ENCODE peak calls at places on chromosome 9, in four cellular contexts. N is HepG2, S is K562, Y is T47D. B is an unnamed sample.

GRCh38 chr9:136787690-136788400 is 3.3 kb upstream of the TMEM141 start:
- DNase-seq in S (peak), N (peak), Y (peak), B (peak)

GRCh38 chr9:37538099-37538498 is 38.1 kb downstream of the FBXO10 start:
- DNase-seq in S (no peak), N (no peak), Y (no peak), B (no peak)

GRCh38 chr9:108812388-108812787 is 43.4 kb downstream of the ACTL7B start:
- DNase-seq in Y (no peak), S (no peak), N (no peak), B (no peak)

GRCh38 chr9:129414377-129415021 is 206.4 kb downstream of the C9orf50 start:
- DNase-seq in Y (peak), N (peak), S (peak), B (no peak)

GRCh38 chr9:92706218-92706940 is 36.4 kb upstream of the IPPK start:
- DNase-seq in N (peak), S (peak), Y (peak), B (no peak)

GRCh38 chr9:125325821-125326220 is 64.2 kb downstream of the GAPVD1 start:
- DNase-seq in N (no peak), Y (no peak), S (no peak), B (no peak)

GRCh38 chr9:92270511-92270910 is 23.0 kb downstream of the IARS1 start:
- DNase-seq in Y (no peak), S (no peak), N (no peak), B (no peak)

GRCh38 chr9:111959960-111960359 is 63.3 kb downstream of the UGCG start:
- DNase-seq in S (no peak), Y (no peak), N (no peak), B (no peak)

GRCh38 chr9:86639899-86640379 is 285.7 kb upstream of the TUT7 start:
- DNase-seq in Y (peak), N (no peak), S (no peak), B (no peak)

GRCh38 chr9:134593286-134593685 is 48.3 kb upstream of the COL5A1 start:
- DNase-seq in N (no peak), Y (no peak), S (no peak), B (no peak)

GRCh38 chr9:124871156-124871561 is 9.2 kb downstream of the ARPC5L start:
- DNase-seq in Y (no peak), N (no peak), S (no peak), B (no peak)

GRCh38 chr9:125994066-125994943 is 247.1 kb downstream of the PBX3 start:
- DNase-seq in S (no peak), N (no peak), Y (no peak), B (peak)

GRCh38 chr9:76379494-76379893 is 14.7 kb downstream of the RFK start:
- DNase-seq in S (no peak), Y (peak), N (no peak), B (no peak)

GRCh38 chr9:116391306-116391900 is 237.8 kb downstream of the PAPPA start:
- DNase-seq in Y (peak), N (no peak), S (no peak), B (no peak)

GRCh38 chr9:119137479-119137878 is 231.8 kb downstream of the BRINP1 start:
- DNase-seq in Y (peak), N (no peak), S (no peak), B (no peak)

GRCh38 chr9:136858844-136859757 is 7.0 kb downstream of the MAMDC4 start:
- DNase-seq in Y (peak), N (no peak), S (no peak), B (no peak)

GRCh38 chr9:1718836-1719235 is 296.3 kb upstream of the SMARCA2 start:
- DNase-seq in Y (no peak), S (no peak), N (no peak), B (no peak)

GRCh38 chr9:128892223-128892892 is 10.4 kb downstream of the LRRC8A start:
- DNase-seq in Y (no peak), N (no peak), S (peak), B (no peak)

GRCh38 chr9:135677641-135678168 is 14.6 kb downstream of the LCN9 start:
- DNase-seq in S (no peak), Y (no peak), N (no peak), B (no peak)

GRCh38 chr9:127829205-127829935 is 25.1 kb downstream of the ENG start:
- DNase-seq in N (no peak), Y (no peak), S (no peak), B (no peak)

GRCh38 chr9:70519912-70520724 is 105.7 kb upstream of the KLF9 start:
- DNase-seq in Y (no peak), S (no peak), N (no peak), B (no peak)

GRCh38 chr9:129473523-129474244 is 147.2 kb downstream of the C9orf50 start:
- DNase-seq in Y (no peak), S (peak), N (no peak), B (no peak)

GRCh38 chr9:104958756-104959155 is 30.8 kb upstream of the ABCA1 start:
- DNase-seq in S (no peak), Y (no peak), N (no peak), B (no peak)

GRCh38 chr9:9754186-9754585 is 858.6 kb downstream of the PTPRD start:
- DNase-seq in N (no peak), Y (no peak), S (no peak), B (no peak)

GRCh38 chr9:129006328-129007034 is 21.6 kb downstream of the SH3GLB2 start:
- DNase-seq in S (peak), N (peak), Y (peak), B (peak)

GRCh38 chr9:93164085-93164484 is 19.9 kb upstream of the WNK2 start:
- DNase-seq in N (no peak), S (no peak), Y (no peak), B (no peak)

GRCh38 chr9:98074119-98074990 is 17.8 kb downstream of the NANS start:
- DNase-seq in N (peak), S (peak), Y (peak), B (peak)

GRCh38 chr9:97983524-97984187 is 515 bp downstream of the ANP32B start:
- DNase-seq in Y (peak), S (peak), N (no peak), B (peak)

GRCh38 chr9:15936316-15936869 is 383.6 kb downstream of the CCDC171 start:
- DNase-seq in N (no peak), Y (no peak), S (no peak), B (peak)

GRCh38 chr9:78436873-78437272 is 139.9 kb downstream of the PSAT1 start:
- DNase-seq in Y (no peak), S (no peak), N (no peak), B (no peak)

GRCh38 chr9:16429671-16430070 is 440.8 kb downstream of the BNC2 start:
- DNase-seq in Y (no peak), N (no peak), S (no peak), B (no peak)

GRCh38 chr9:135552698-135553161 is 6.8 kb downstream of the OBP2A start:
- DNase-seq in N (no peak), Y (no peak), S (peak), B (no peak)

GRCh38 chr9:126818482-126818881 is 13.6 kb downstream of the ZBTB43 start:
- DNase-seq in Y (no peak), N (no peak), S (no peak), B (no peak)

GRCh38 chr9:37968228-37968672 is 64.3 kb upstream of the SLC25A51 start:
- DNase-seq in S (peak), N (peak), Y (no peak), B (no peak)

GRCh38 chr9:5799314-5799713 is 33.6 kb downstream of the ERMP1 start:
- DNase-seq in N (peak), Y (peak), S (no peak), B (peak)

GRCh38 chr9:16726718-16727451 is 143.6 kb downstream of the BNC2 start:
- DNase-seq in N (no peak), S (no peak), Y (peak), B (peak)

GRCh38 chr9:134568756-134569155 is 72.8 kb upstream of the COL5A1 start:
- DNase-seq in Y (no peak), N (no peak), S (no peak), B (no peak)

GRCh38 chr9:35771524-35771923 is 17.4 kb upstream of the MSMP start:
- DNase-seq in S (peak), N (peak), Y (peak), B (no peak)
- TF ChIP-seq JUND in S (no peak), N (no peak), Y (no peak), B (no peak)

GRCh38 chr9:106697799-106698591 is 165.0 kb upstream of the ZNF462 start:
- DNase-seq in Y (peak), S (no peak), N (no peak), B (peak)
- TF ChIP-seq JUND in Y (no peak), S (no peak), N (no peak), B (no peak)

GRCh38 chr9:81373294-81373693 is 316.1 kb downstream of the TLE1 start:
- DNase-seq in N (no peak), Y (no peak), S (no peak), B (no peak)
- TF ChIP-seq JUND in N (no peak), Y (no peak), S (no peak), B (no peak)

GRCh38 chr9:94971378-94972131 is 245.1 kb downstream of the AOPEP start:
- DNase-seq in N (peak), Y (no peak), S (no peak), B (peak)

GRCh38 chr9:94975480-94976452 is 249.3 kb downstream of the AOPEP start:
- DNase-seq in Y (no peak), N (peak), S (no peak), B (no peak)

GRCh38 chr9:94974154-94974860 is 247.8 kb downstream of the AOPEP start:
- DNase-seq in Y (no peak), N (no peak), S (no peak), B (no peak)

DNA sequence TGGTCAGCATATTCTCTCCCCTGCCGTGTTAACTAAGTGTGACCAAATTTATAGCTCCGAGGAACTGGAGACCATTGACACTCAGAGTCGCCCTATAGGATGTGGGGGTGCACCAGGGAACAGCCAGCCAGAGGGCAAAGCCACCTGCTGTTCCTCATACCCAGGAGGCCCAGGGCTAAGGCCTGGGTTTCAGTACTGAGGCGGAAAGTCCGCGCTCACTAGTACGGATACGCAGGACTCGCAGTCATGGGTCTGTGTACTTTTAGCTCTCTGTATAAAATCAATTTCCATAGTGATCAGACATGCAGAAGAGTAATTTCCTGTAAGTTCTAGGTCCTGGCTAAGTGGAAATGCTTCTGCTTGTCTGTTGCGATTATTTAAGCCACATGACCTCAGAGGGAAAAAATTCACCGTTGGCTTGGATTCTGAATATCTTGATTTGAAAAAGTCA is 247.0 kb downstream of the AOPEP start:
- DNase-seq in S (no peak), Y (no peak), N (no peak), B (no peak)
- TF ChIP-seq JUND in S (no peak), Y (no peak), N (no peak), B (peak)